ENCODE peak calls at places on chromosome 4, in eight cellular contexts. I is Daoy; K is tibial nerve; X is lower lobe of right lung; T is activated CD4-positive, alpha-beta T cell treated with anti-CD3 and anti-CD28 coated beads, Interleukin-2, amount 50 U/mL, for 48 hours; Y is T-helper 2 cell treated with Interferon-gamma antibody and Interleukin-4, amounts not matched to agents 5 μg/mL and 100 μg/mL, for 36 hours; P is H54; A is iPS DF 6.9. F is an unnamed sample.

GRCh38 chr4:99723555-99724450 is 66.2 kb upstream of the C4orf54 start:
- DNase-seq in I (peak), K (no peak), X (peak), T (peak), Y (no peak), P (peak), A (no peak), F (no peak)

GRCh38 chr4:20299515-20299914 is 47.8 kb downstream of the SLIT2 start:
- DNase-seq in I (peak), K (no peak), X (no peak), T (no peak), Y (no peak), P (no peak), A (no peak), F (no peak)

GRCh38 chr4:83011779-83012630 is 1.4 kb upstream of the LIN54 start:
- DNase-seq in I (peak), K (no peak), X (peak), T (peak), Y (peak), P (peak), A (no peak), F (no peak)

GRCh38 chr4:74659576-74660411 is 134.5 kb downstream of the BTC start:
- DNase-seq in I (peak), K (no peak), X (no peak), T (no peak), Y (no peak), P (no peak), A (no peak), F (no peak)

GRCh38 chr4:78527555-78527954 is 24.0 kb upstream of the ANXA3 start:
- DNase-seq in I (no peak), K (no peak), X (no peak), T (no peak), Y (no peak), P (no peak), A (no peak), F (no peak)

GRCh38 chr4:2295535-2296442 is 33.9 kb upstream of the MXD4 start:
- DNase-seq in I (no peak), K (no peak), X (no peak), T (no peak), Y (no peak), P (no peak), A (no peak), F (peak)

GRCh38 chr4:5793514-5793913 is 82.5 kb downstream of the EVC start:
- DNase-seq in I (no peak), K (no peak), X (no peak), T (no peak), Y (no peak), P (no peak), A (no peak), F (no peak)

GRCh38 chr4:101790521-101791188 is at the start of gene BANK1:
- DNase-seq in I (peak), K (peak), X (peak), T (peak), Y (peak), P (no peak), A (peak), F (peak)

GRCh38 chr4:41693629-41694028 is 54.9 kb downstream of the PHOX2B start:
- DNase-seq in I (peak), K (no peak), X (no peak), T (no peak), Y (no peak), P (no peak), A (no peak), F (no peak)

GRCh38 chr4:163871078-163871477 is 376.6 kb downstream of the TMA16 start:
- DNase-seq in I (no peak), K (no peak), X (no peak), T (no peak), Y (no peak), P (no peak), A (no peak), F (no peak)

GRCh38 chr4:15778191-15778741 is at the start of gene CD38:
- DNase-seq in I (peak), K (no peak), X (peak), T (peak), Y (peak), P (no peak), A (no peak), F (peak)

GRCh38 chr4:48939785-48940184 is 33.2 kb upstream of the OCIAD2 start:
- DNase-seq in I (peak), K (no peak), X (no peak), T (no peak), Y (no peak), P (no peak), A (no peak), F (no peak)

GRCh38 chr4:43757147-43757546 is 691.5 kb downstream of the KCTD8 start:
- DNase-seq in I (no peak), K (no peak), X (no peak), T (no peak), Y (no peak), P (no peak), A (peak), F (no peak)

GRCh38 chr4:8837181-8837811 is 34.3 kb downstream of the HMX1 start:
- DNase-seq in I (no peak), K (no peak), X (peak), T (no peak), Y (no peak), P (no peak), A (no peak), F (peak)

GRCh38 chr4:146521543-146522097 is at the start of gene SLC10A7:
- DNase-seq in I (peak), K (peak), X (peak), T (peak), Y (peak), P (peak), A (no peak), F (peak)

GRCh38 chr4:124321370-124321769 is 391.2 kb downstream of the ANKRD50 start:
- DNase-seq in I (no peak), K (no peak), X (no peak), T (no peak), Y (no peak), P (no peak), A (no peak), F (no peak)

GRCh38 chr4:80069108-80069836 is 3.8 kb downstream of the ANTXR2 start:
- DNase-seq in I (no peak), K (no peak), X (no peak), T (no peak), Y (no peak), P (no peak), A (no peak), F (no peak)

GRCh38 chr4:57249083-57249482 is 138.9 kb upstream of the IGFBP7 start:
- DNase-seq in I (peak), K (no peak), X (no peak), T (no peak), Y (no peak), P (no peak), A (no peak), F (no peak)

GRCh38 chr4:1113311-1114009 is at the start of gene RNF212:
- DNase-seq in I (no peak), K (no peak), X (no peak), T (peak), Y (peak), P (no peak), A (no peak), F (peak)

GRCh38 chr4:54233697-54234496 is 4.8 kb downstream of the PDGFRA start:
- DNase-seq in I (peak), K (peak), X (peak), T (peak), Y (peak), P (peak), A (no peak), F (peak)

GRCh38 chr4:182978152-182978827 is 61.1 kb upstream of the DCTD start:
- DNase-seq in I (peak), K (no peak), X (no peak), T (peak), Y (peak), P (no peak), A (no peak), F (no peak)

GRCh38 chr4:40514409-40515025 is 115.1 kb downstream of the RBM47 start:
- DNase-seq in I (no peak), K (no peak), X (no peak), T (no peak), Y (no peak), P (no peak), A (no peak), F (no peak)

GRCh38 chr4:127997534-127998388 is 32.6 kb downstream of the ABHD18 start:
- DNase-seq in I (peak), K (no peak), X (no peak), T (peak), Y (peak), P (peak), A (no peak), F (no peak)

GRCh38 chr4:163063891-163064290 is 102.8 kb downstream of the NAF1 start:
- DNase-seq in I (peak), K (no peak), X (no peak), T (no peak), Y (no peak), P (no peak), A (no peak), F (no peak)

GRCh38 chr4:148116971-148117370 is 325.2 kb downstream of the NR3C2 start:
- DNase-seq in I (no peak), K (no peak), X (no peak), T (no peak), Y (no peak), P (no peak), A (no peak), F (no peak)

GRCh38 chr4:122152699-122153328 is 683 bp downstream of the BLTP1 start:
- DNase-seq in I (peak), K (peak), X (peak), T (peak), Y (peak), P (peak), A (no peak), F (no peak)

GRCh38 chr4:138461065-138461464 is 218.9 kb upstream of the SLC7A11 start:
- DNase-seq in I (no peak), K (no peak), X (no peak), T (no peak), Y (no peak), P (no peak), A (no peak), F (no peak)

GRCh38 chr4:187215438-187215837 is 491.8 kb upstream of the FAT1 start:
- DNase-seq in I (no peak), K (no peak), X (no peak), T (no peak), Y (no peak), P (no peak), A (no peak), F (no peak)